ENCODE peak calls at places on chromosomes 11 and 22, in four cellular contexts. One of them, this sample, is unnamed.

GRCh38 chr11:120590472-120590871 is 78.9 kb downstream of the GRIK4 start:
- DNase-seq in endodermal cell: no peak
- DNase-seq in Panc1: no peak
- DNase-seq in activated T-helper 1 cell treated with Interleukin-2 at 50 U/mL for 16 hours: no peak
- DNase-seq in this sample: no peak

GRCh38 chr11:66855574-66856495 is 1.0 kb upstream of the LRFN4 start:
- DNase-seq in endodermal cell: peak
- DNase-seq in Panc1: peak
- DNase-seq in activated T-helper 1 cell treated with Interleukin-2 at 50 U/mL for 16 hours: peak
- DNase-seq in this sample: peak

GRCh38 chr11:120334894-120335462 is 1.2 kb upstream of the ARHGEF12 start:
- DNase-seq in endodermal cell: peak
- DNase-seq in Panc1: no peak
- DNase-seq in activated T-helper 1 cell treated with Interleukin-2 at 50 U/mL for 16 hours: no peak
- DNase-seq in this sample: no peak

GRCh38 chr11:8814209-8814922 is 96.6 kb upstream of the AKIP1 start:
- DNase-seq in endodermal cell: peak
- DNase-seq in Panc1: no peak
- DNase-seq in activated T-helper 1 cell treated with Interleukin-2 at 50 U/mL for 16 hours: no peak
- DNase-seq in this sample: no peak

GRCh38 chr11:17734986-17735822 is 623 bp downstream of the KCNC1 start:
- DNase-seq in endodermal cell: peak
- DNase-seq in Panc1: no peak
- DNase-seq in activated T-helper 1 cell treated with Interleukin-2 at 50 U/mL for 16 hours: no peak
- DNase-seq in this sample: peak

GRCh38 chr11:12207384-12208150 is 97.2 kb downstream of the MICAL2 start:
- DNase-seq in endodermal cell: no peak
- DNase-seq in Panc1: no peak
- DNase-seq in activated T-helper 1 cell treated with Interleukin-2 at 50 U/mL for 16 hours: no peak
- DNase-seq in this sample: no peak

GRCh38 chr11:15903246-15903645 is 453.1 kb downstream of the SOX6 start:
- DNase-seq in endodermal cell: no peak
- DNase-seq in Panc1: no peak
- DNase-seq in activated T-helper 1 cell treated with Interleukin-2 at 50 U/mL for 16 hours: no peak
- DNase-seq in this sample: no peak

GRCh38 chr11:129814244-129814992 is 1.2 kb upstream of the TMEM45B start:
- DNase-seq in endodermal cell: peak
- DNase-seq in Panc1: no peak
- DNase-seq in activated T-helper 1 cell treated with Interleukin-2 at 50 U/mL for 16 hours: peak
- DNase-seq in this sample: no peak

GRCh38 chr22:22454997-22455396 is 53.5 kb downstream of the ZNF280B start:
- DNase-seq in endodermal cell: no peak
- DNase-seq in Panc1: no peak
- DNase-seq in activated T-helper 1 cell treated with Interleukin-2 at 50 U/mL for 16 hours: no peak
- DNase-seq in this sample: no peak

GRCh38 chr22:48393041-48393370 is 1434.7 kb downstream of the BRD1 start:
- DNase-seq in endodermal cell: no peak
- DNase-seq in Panc1: no peak
- DNase-seq in activated T-helper 1 cell treated with Interleukin-2 at 50 U/mL for 16 hours: no peak
- DNase-seq in this sample: no peak

GRCh38 chr22:20591660-20592310 is 84.4 kb downstream of the MED15 start:
- DNase-seq in endodermal cell: peak
- DNase-seq in Panc1: no peak
- DNase-seq in activated T-helper 1 cell treated with Interleukin-2 at 50 U/mL for 16 hours: no peak
- DNase-seq in this sample: no peak

GRCh38 chr22:39177791-39178190 is 25.3 kb upstream of the CBX7 start:
- DNase-seq in endodermal cell: peak
- DNase-seq in Panc1: no peak
- DNase-seq in activated T-helper 1 cell treated with Interleukin-2 at 50 U/mL for 16 hours: no peak
- DNase-seq in this sample: no peak

GRCh38 chr22:35728639-35729308 is 11.1 kb downstream of the APOL5 start:
- DNase-seq in endodermal cell: no peak
- DNase-seq in Panc1: no peak
- DNase-seq in activated T-helper 1 cell treated with Interleukin-2 at 50 U/mL for 16 hours: no peak
- DNase-seq in this sample: no peak

GRCh38 chr11:132312616-132313210 is 942.3 kb downstream of the NTM start:
- DNase-seq in endodermal cell: peak
- DNase-seq in Panc1: peak
- DNase-seq in activated T-helper 1 cell treated with Interleukin-2 at 50 U/mL for 16 hours: no peak
- DNase-seq in this sample: no peak

GRCh38 chr22:46070215-46070721 is 80.1 kb upstream of the PPARA start:
- DNase-seq in endodermal cell: peak
- DNase-seq in Panc1: no peak
- DNase-seq in activated T-helper 1 cell treated with Interleukin-2 at 50 U/mL for 16 hours: no peak
- DNase-seq in this sample: no peak

GRCh38 chr22:46000081-46001027 is 23.4 kb upstream of the WNT7B start:
- DNase-seq in endodermal cell: no peak
- DNase-seq in Panc1: no peak
- DNase-seq in activated T-helper 1 cell treated with Interleukin-2 at 50 U/mL for 16 hours: no peak
- DNase-seq in this sample: no peak